ENCODE peak calls at places on chromosome X, in seven cellular contexts. O is fibroblast of lung, B is BE2C, M is ovary, S is breast epithelium, Y is pancreas, D is MG63. I is an unnamed sample.

GRCh38 chrX:87409113-87409841 is 108.3 kb upstream of the KLHL4 start:
- DNase-seq in O (peak; percentile 93), S (peak; percentile 30), Y (peak; percentile 90), M (peak; percentile 84), B (no peak), D (peak; percentile 86), I (peak; percentile 75)

GRCh38 chrX:119989905-119990408 is 46.4 kb upstream of the NKAP start:
- DNase-seq in Y (no peak), B (no peak), M (no peak), S (no peak), D (no peak), O (no peak), I (no peak)

GRCh38 chrX:150032742-150033141 is 94.5 kb upstream of the EOLA2 start:
- DNase-seq in M (no peak), O (peak; percentile 78), S (no peak), B (no peak), Y (no peak), D (peak; percentile 57), I (peak; percentile 60)

GRCh38 chrX:116345953-116346352 is 90.5 kb upstream of the SLC6A14 start:
- DNase-seq in S (no peak), Y (no peak), M (no peak), D (no peak), B (no peak), O (no peak), I (no peak)

GRCh38 chrX:24493740-24494543 is 28.9 kb downstream of the PDK3 start:
- DNase-seq in O (no peak), B (no peak), Y (no peak), D (no peak), M (no peak), S (no peak), I (no peak)

GRCh38 chrX:110145854-110146253 is 142.9 kb downstream of the TMEM164 start:
- DNase-seq in Y (no peak), O (peak; percentile 51), M (no peak), S (no peak), B (no peak), D (no peak), I (no peak)

GRCh38 chrX:137574102-137574783 is 8.3 kb downstream of the ZIC3 start:
- DNase-seq in B (no peak), S (no peak), M (no peak), D (no peak), Y (no peak), O (no peak), I (no peak)

GRCh38 chrX:111868726-111869638 is 7.0 kb upstream of the TRPC5OS start:
- DNase-seq in D (no peak), S (no peak), B (no peak), O (no peak), M (no peak), Y (no peak), I (no peak)

GRCh38 chrX:106802388-106803275 is at the start of gene TBC1D8B:
- DNase-seq in M (peak; percentile 80), S (peak; percentile 78), B (peak; percentile 41), O (peak; percentile 92), Y (peak; percentile 85), D (peak; percentile 77), I (peak; percentile 73)

GRCh38 chrX:50606300-50606950 is 135.8 kb upstream of the DGKK start:
- DNase-seq in S (no peak), D (no peak), B (no peak), O (no peak), Y (no peak), M (no peak), I (no peak)

GRCh38 chrX:22404297-22404696 is 131.6 kb downstream of the CBLL2 start:
- DNase-seq in M (no peak), D (no peak), S (no peak), O (peak; percentile 22), B (no peak), Y (no peak), I (no peak)

GRCh38 chrX:413322-414201 is 26.9 kb upstream of the PPP2R3B start:
- DNase-seq in B (no peak), Y (no peak), D (no peak), S (no peak), O (no peak), M (no peak), I (no peak)

GRCh38 chrX:40303256-40304077 is 205.7 kb upstream of the BCOR start:
- DNase-seq in O (no peak), S (no peak), D (no peak), M (no peak), Y (no peak), B (no peak), I (no peak)

GRCh38 chrX:48972214-48973164 is 845 bp upstream of the KCND1 start:
- DNase-seq in B (peak; percentile 47), Y (peak; percentile 47), M (no peak), S (no peak), D (peak; percentile 20), O (peak; percentile 57), I (peak; percentile 53)

DNA sequence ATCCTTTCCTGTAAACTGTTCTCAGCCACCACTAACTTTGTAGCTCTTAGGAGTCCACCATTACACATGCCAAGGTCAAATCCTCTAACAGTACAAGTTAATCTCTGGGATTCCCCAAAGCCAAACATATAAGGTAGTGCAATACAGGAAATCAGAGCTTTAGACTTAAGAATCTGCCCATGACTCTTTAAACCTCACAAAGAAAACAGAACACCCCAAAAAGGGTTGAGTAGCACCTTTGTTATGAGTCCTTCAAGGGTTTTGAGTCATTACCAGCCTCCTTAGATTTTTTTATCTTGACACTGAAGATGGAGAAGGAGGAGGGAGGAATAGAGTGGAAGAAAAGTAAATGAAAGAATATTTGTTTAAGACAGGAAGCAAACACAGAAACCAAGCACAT is 243.9 kb upstream of the SPANXN1 start:
- DNase-seq in D (no peak), B (no peak), S (no peak), O (no peak), M (no peak), Y (no peak), I (no peak)
- H3K9me3 ChIP-seq in D (no peaks in the 10 kb centered on the region), B (no peaks in the 10 kb centered on the region), S (no peaks in the 10 kb centered on the region), O (no peaks in the 10 kb centered on the region), M (no peaks in the 10 kb centered on the region), Y (no peaks in the 10 kb centered on the region), I (no peaks in the 10 kb centered on the region)

GRCh38 chrX:68695206-68695845 is 47.9 kb downstream of the STARD8 start:
- DNase-seq in M (no peak), D (no peak), O (no peak), B (no peak), S (no peak), Y (no peak), I (no peak)

GRCh38 chrX:68694429-68695205 is 47.2 kb downstream of the STARD8 start:
- DNase-seq in D (no peak), M (no peak), S (no peak), B (no peak), O (no peak), Y (no peak), I (no peak)

GRCh38 chrX:68697036-68697435 is 49.6 kb downstream of the STARD8 start:
- DNase-seq in M (no peak), B (no peak), Y (no peak), D (no peak), S (no peak), O (no peak), I (no peak)

GRCh38 chrX:68697465-68698125 is 50.1 kb downstream of the STARD8 start:
- DNase-seq in D (no peak), S (no peak), Y (no peak), O (no peak), M (no peak), B (no peak), I (no peak)

DNA sequence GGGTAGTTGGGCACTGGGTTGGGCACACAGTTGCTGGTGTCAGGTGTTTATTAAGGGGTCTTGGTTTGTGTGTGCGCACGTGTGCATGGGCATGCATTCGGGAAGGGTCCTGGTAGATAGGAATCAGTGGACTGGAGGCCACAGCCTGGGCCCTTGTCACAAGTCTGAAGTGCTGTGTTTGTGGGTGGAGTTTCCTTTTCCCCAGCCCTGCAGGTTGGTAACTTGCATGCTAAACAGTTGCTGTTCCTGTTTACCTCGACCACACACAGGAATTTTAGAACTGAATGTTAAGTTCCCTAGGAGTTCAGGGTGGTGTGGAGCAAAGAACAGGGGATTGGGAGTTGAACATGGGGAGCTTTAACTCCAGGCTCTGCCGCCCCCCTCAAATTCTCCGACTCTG is 48.8 kb downstream of the STARD8 start:
- DNase-seq in M (no peak), Y (no peak), S (no peak), O (no peak), D (no peak), B (no peak), I (no peak)
- H3K9me3 ChIP-seq in M (no peaks in the 10 kb centered on the region), Y (no peaks in the 10 kb centered on the region), S (no peaks in the 10 kb centered on the region), O (no peaks in the 10 kb centered on the region), D (no peaks in the 10 kb centered on the region), B (no peaks in the 10 kb centered on the region), I (no peaks in the 10 kb centered on the region)

GRCh38 chrX:153702350-153703035 is 14.8 kb downstream of the SLC6A8 start:
- DNase-seq in D (no peak), O (no peak), S (no peak), Y (peak; percentile 6), B (no peak), M (no peak), I (no peak)

GRCh38 chrX:153700967-153701366 is 13.2 kb downstream of the SLC6A8 start:
- DNase-seq in B (no peak), Y (no peak), D (no peak), M (no peak), S (no peak), O (no peak), I (no peak)

GRCh38 chrX:153700376-153700945 is 12.7 kb downstream of the SLC6A8 start:
- DNase-seq in Y (no peak), O (no peak), D (no peak), S (no peak), B (no peak), M (no peak), I (no peak)

GRCh38 chrX:153703036-153703370 is 15.3 kb downstream of the SLC6A8 start:
- DNase-seq in B (no peak), M (peak; percentile 74), D (no peak), O (peak; percentile 54), S (no peak), Y (peak; percentile 60), I (no peak)

DNA sequence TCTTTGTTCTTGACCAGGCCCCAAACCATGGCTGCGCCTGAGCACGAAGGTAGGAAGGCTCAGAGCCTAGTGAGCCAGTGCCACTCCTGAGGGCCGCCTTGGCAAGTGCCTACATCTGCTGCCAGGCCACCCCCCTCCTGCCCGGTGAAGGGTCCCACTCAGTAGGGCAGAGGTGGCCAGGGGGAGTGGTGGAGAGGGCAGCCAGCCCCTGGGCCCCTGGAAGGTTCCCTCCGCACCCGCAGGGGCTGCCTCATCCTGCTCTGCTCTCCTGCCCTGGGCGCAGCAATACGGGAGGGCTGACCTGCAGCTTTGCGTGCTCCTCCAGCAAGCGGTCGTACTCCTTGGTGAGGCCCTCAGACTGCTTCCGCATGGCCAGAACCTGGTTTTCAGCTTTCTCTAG is 14.0 kb downstream of the SLC6A8 start:
- DNase-seq in B (no peak), D (no peak), Y (peak; percentile 8), S (no peak), M (no peak), O (no peak), I (no peak)
- H3K9me3 ChIP-seq in B (no peaks in the 10 kb centered on the region), D (no peaks in the 10 kb centered on the region), Y (no peaks in the 10 kb centered on the region), S (no peaks in the 10 kb centered on the region), M (no peaks in the 10 kb centered on the region), O (no peaks in the 10 kb centered on the region), I (no peaks in the 10 kb centered on the region)

DNA sequence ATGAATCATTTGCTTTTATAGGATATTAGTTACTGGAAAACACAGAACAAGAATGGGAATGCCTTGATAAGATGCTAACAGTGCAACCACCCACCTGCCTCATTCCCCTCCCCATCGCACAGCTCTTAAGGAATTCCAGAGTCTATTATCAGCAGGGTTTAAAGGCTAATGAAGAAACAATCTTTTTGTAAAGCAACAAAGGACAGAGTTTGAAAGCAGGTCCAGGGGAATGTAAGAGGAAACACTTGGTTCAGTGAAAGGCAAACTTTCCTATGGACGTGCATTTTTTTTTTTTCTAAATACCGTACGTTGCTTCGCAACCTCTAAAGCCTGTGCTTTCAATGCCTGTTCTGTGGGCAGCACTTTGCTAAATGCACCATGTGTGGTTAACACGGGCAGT is 92.5 kb downstream of the GPR50 start:
- DNase-seq in Y (no peak), D (no peak), O (no peak), B (no peak), S (no peak), M (no peak), I (no peak)
- H3K9me3 ChIP-seq in Y (no peaks in the 10 kb centered on the region), D (no peaks in the 10 kb centered on the region), O (no peaks in the 10 kb centered on the region), B (no peaks in the 10 kb centered on the region), S (peaks cover 11% of the 10 kb centered on the region), M (no peaks in the 10 kb centered on the region), I (no peaks in the 10 kb centered on the region)